ENCODE peak calls at places on chromosomes 13 and 19, in four cellular contexts. One of them, this sample, is unnamed.

GRCh38 chr19:3163230-3163886 is 15.2 kb upstream of the S1PR4 start:
- DNase-seq in iPS DF 6.9: peak
- DNase-seq in left colon: peak
- DNase-seq in NCI-H2081: peak
- DNase-seq in this sample: peak

GRCh38 chr19:48673436-48674100 is 751 bp upstream of the NTN5 start:
- DNase-seq in iPS DF 6.9: no peak
- DNase-seq in NCI-H2081: no peak
- DNase-seq in left colon: no peak
- DNase-seq in this sample: no peak

GRCh38 chr19:17659996-17660395 is 28.2 kb downstream of the UNC13A start:
- DNase-seq in left colon: no peak
- DNase-seq in iPS DF 6.9: no peak
- DNase-seq in NCI-H2081: no peak
- DNase-seq in this sample: no peak

GRCh38 chr13:62924395-62924794 is 1508.7 kb upstream of the PCDH20 start:
- DNase-seq in iPS DF 6.9: no peak
- DNase-seq in NCI-H2081: no peak
- DNase-seq in left colon: no peak
- DNase-seq in this sample: no peak

GRCh38 chr13:23433171-23434153 is at the start of gene SACS:
- DNase-seq in left colon: no peak
- DNase-seq in NCI-H2081: peak
- DNase-seq in iPS DF 6.9: peak
- DNase-seq in this sample: peak

GRCh38 chr19:12580180-12580694 is 29.0 kb upstream of the ZNF564 start:
- DNase-seq in iPS DF 6.9: no peak
- DNase-seq in NCI-H2081: no peak
- DNase-seq in left colon: no peak
- DNase-seq in this sample: no peak

GRCh38 chr13:59766236-59766635 is 397.5 kb downstream of the DIAPH3 start:
- DNase-seq in left colon: no peak
- DNase-seq in NCI-H2081: no peak
- DNase-seq in iPS DF 6.9: no peak
- DNase-seq in this sample: no peak

GRCh38 chr19:13014101-13014920 is 19.0 kb downstream of the NFIX start:
- DNase-seq in left colon: no peak
- DNase-seq in iPS DF 6.9: no peak
- DNase-seq in NCI-H2081: no peak
- DNase-seq in this sample: no peak

GRCh38 chr13:94617389-94618000 is 15.8 kb downstream of the GPR180 start:
- DNase-seq in left colon: no peak
- DNase-seq in NCI-H2081: peak
- DNase-seq in iPS DF 6.9: no peak
- DNase-seq in this sample: no peak

GRCh38 chr13:46341112-46341711 is 45.8 kb downstream of the RUBCNL start:
- DNase-seq in iPS DF 6.9: no peak
- DNase-seq in NCI-H2081: no peak
- DNase-seq in left colon: no peak
- DNase-seq in this sample: no peak

GRCh38 chr13:106520205-106521004 is 15.1 kb downstream of the EFNB2 start:
- DNase-seq in NCI-H2081: no peak
- DNase-seq in iPS DF 6.9: no peak
- DNase-seq in left colon: no peak
- DNase-seq in this sample: no peak

GRCh38 chr19:28859811-28860210 is 353.1 kb downstream of the UQCRFS1 start:
- DNase-seq in NCI-H2081: no peak
- DNase-seq in left colon: no peak
- DNase-seq in iPS DF 6.9: no peak
- DNase-seq in this sample: no peak

GRCh38 chr13:74258951-74259350 is 124.7 kb upstream of the KLF12 start:
- DNase-seq in iPS DF 6.9: no peak
- DNase-seq in NCI-H2081: no peak
- DNase-seq in left colon: no peak
- DNase-seq in this sample: no peak

This sample was measured in body of pancreas.